ENCODE peak calls at places on chromosomes 6 and 20, in ten cellular contexts. One of them, this sample, is unnamed.

GRCh38 chr20:25248501-25249172 is 752 bp downstream of the PYGB start:
- DNase-seq in testis: peak; percentile 50
- DNase-seq in heart left ventricle: peak; percentile 59
- DNase-seq in vagina: no peak
- DNase-seq in HCT116: no peak
- DNase-seq in AG04450: no peak
- DNase-seq in PC-9: no peak
- DNase-seq in Peyer's patch: peak; percentile 53
- DNase-seq in brain microvascular endothelial cell: no peak
- DNase-seq in suprapubic skin: no peak
- DNase-seq in this sample: no peak

GRCh38 chr20:805713-806112 is 27.8 kb upstream of the FAM110A start:
- DNase-seq in testis: no peak
- DNase-seq in heart left ventricle: no peak
- DNase-seq in vagina: no peak
- DNase-seq in HCT116: peak; percentile 48
- DNase-seq in AG04450: no peak
- DNase-seq in PC-9: no peak
- DNase-seq in Peyer's patch: no peak
- DNase-seq in brain microvascular endothelial cell: no peak
- DNase-seq in suprapubic skin: no peak
- DNase-seq in this sample: no peak

GRCh38 chr6:151647871-151648639 is 154.2 kb downstream of the CCDC170 start:
- DNase-seq in testis: peak; percentile 26
- DNase-seq in heart left ventricle: no peak
- DNase-seq in vagina: no peak
- DNase-seq in HCT116: peak; percentile 50
- DNase-seq in AG04450: no peak
- DNase-seq in PC-9: no peak
- DNase-seq in Peyer's patch: no peak
- DNase-seq in brain microvascular endothelial cell: peak; percentile 12
- DNase-seq in suprapubic skin: no peak
- DNase-seq in this sample: no peak

GRCh38 chr6:82589509-82590206 is 226.0 kb downstream of the TPBG start:
- DNase-seq in testis: no peak
- DNase-seq in heart left ventricle: no peak
- DNase-seq in vagina: no peak
- DNase-seq in HCT116: peak; percentile 70
- DNase-seq in AG04450: peak; percentile 4
- DNase-seq in PC-9: peak; percentile 62
- DNase-seq in Peyer's patch: no peak
- DNase-seq in brain microvascular endothelial cell: peak; percentile 79
- DNase-seq in suprapubic skin: no peak
- DNase-seq in this sample: no peak

GRCh38 chr6:64252256-64252655 is 616.7 kb downstream of the PHF3 start:
- DNase-seq in testis: no peak
- DNase-seq in heart left ventricle: no peak
- DNase-seq in vagina: no peak
- DNase-seq in HCT116: no peak
- DNase-seq in AG04450: no peak
- DNase-seq in PC-9: no peak
- DNase-seq in Peyer's patch: no peak
- DNase-seq in brain microvascular endothelial cell: no peak
- DNase-seq in suprapubic skin: no peak
- DNase-seq in this sample: no peak

GRCh38 chr20:35791823-35792222 is 20.0 kb downstream of the PHF20 start:
- DNase-seq in testis: no peak
- DNase-seq in heart left ventricle: no peak
- DNase-seq in vagina: no peak
- DNase-seq in HCT116: no peak
- DNase-seq in AG04450: peak; percentile 65
- DNase-seq in PC-9: peak; percentile 81
- DNase-seq in Peyer's patch: no peak
- DNase-seq in brain microvascular endothelial cell: no peak
- DNase-seq in suprapubic skin: no peak
- DNase-seq in this sample: no peak

GRCh38 chr6:99495466-99495865 is 19.8 kb downstream of the USP45 start:
- DNase-seq in testis: no peak
- DNase-seq in heart left ventricle: no peak
- DNase-seq in vagina: no peak
- DNase-seq in HCT116: no peak
- DNase-seq in AG04450: no peak
- DNase-seq in PC-9: no peak
- DNase-seq in Peyer's patch: no peak
- DNase-seq in brain microvascular endothelial cell: no peak
- DNase-seq in suprapubic skin: no peak
- DNase-seq in this sample: no peak

GRCh38 chr20:36157610-36158009 is 3.1 kb downstream of the EPB41L1 start:
- DNase-seq in testis: no peak
- DNase-seq in heart left ventricle: no peak
- DNase-seq in vagina: no peak
- DNase-seq in HCT116: no peak
- DNase-seq in AG04450: no peak
- DNase-seq in PC-9: no peak
- DNase-seq in Peyer's patch: no peak
- DNase-seq in brain microvascular endothelial cell: no peak
- DNase-seq in suprapubic skin: no peak
- DNase-seq in this sample: no peak

GRCh38 chr6:168865-169455 is 123.3 kb upstream of the DUSP22 start:
- DNase-seq in testis: no peak
- DNase-seq in heart left ventricle: no peak
- DNase-seq in vagina: no peak
- DNase-seq in HCT116: peak; percentile 38
- DNase-seq in AG04450: no peak
- DNase-seq in PC-9: no peak
- DNase-seq in Peyer's patch: no peak
- DNase-seq in brain microvascular endothelial cell: no peak
- DNase-seq in suprapubic skin: no peak
- DNase-seq in this sample: no peak

GRCh38 chr6:136864676-136865075 is 42.3 kb downstream of the PEX7 start:
- DNase-seq in testis: no peak
- DNase-seq in heart left ventricle: no peak
- DNase-seq in vagina: no peak
- DNase-seq in HCT116: no peak
- DNase-seq in AG04450: no peak
- DNase-seq in PC-9: no peak
- DNase-seq in Peyer's patch: no peak
- DNase-seq in brain microvascular endothelial cell: no peak
- DNase-seq in suprapubic skin: no peak
- DNase-seq in this sample: no peak

GRCh38 chr6:150652848-150653613 is 53.3 kb downstream of the PLEKHG1 start:
- DNase-seq in testis: no peak
- DNase-seq in heart left ventricle: no peak
- DNase-seq in vagina: no peak
- DNase-seq in HCT116: no peak
- DNase-seq in AG04450: no peak
- DNase-seq in PC-9: no peak
- DNase-seq in Peyer's patch: no peak
- DNase-seq in brain microvascular endothelial cell: no peak
- DNase-seq in suprapubic skin: no peak
- DNase-seq in this sample: no peak

GRCh38 chr20:19889011-19889953 is 127.9 kb upstream of the NAA20 start:
- DNase-seq in testis: peak; percentile 38
- DNase-seq in heart left ventricle: peak; percentile 71
- DNase-seq in vagina: no peak
- DNase-seq in HCT116: no peak
- DNase-seq in AG04450: peak; percentile 29
- DNase-seq in PC-9: no peak
- DNase-seq in Peyer's patch: peak; percentile 62
- DNase-seq in brain microvascular endothelial cell: peak; percentile 63
- DNase-seq in suprapubic skin: no peak
- DNase-seq in this sample: no peak

GRCh38 chr20:51312480-51312783 is 230.1 kb downstream of the NFATC2 start:
- DNase-seq in testis: no peak
- DNase-seq in heart left ventricle: no peak
- DNase-seq in vagina: no peak
- DNase-seq in HCT116: no peak
- DNase-seq in AG04450: no peak
- DNase-seq in PC-9: no peak
- DNase-seq in Peyer's patch: no peak
- DNase-seq in brain microvascular endothelial cell: no peak
- DNase-seq in suprapubic skin: no peak
- DNase-seq in this sample: no peak

GRCh38 chr6:53302678-53303360 is 45.9 kb downstream of the ELOVL5 start:
- DNase-seq in testis: no peak
- DNase-seq in heart left ventricle: no peak
- DNase-seq in vagina: no peak
- DNase-seq in HCT116: no peak
- DNase-seq in AG04450: no peak
- DNase-seq in PC-9: peak; percentile 92
- DNase-seq in Peyer's patch: no peak
- DNase-seq in brain microvascular endothelial cell: peak; percentile 38
- DNase-seq in suprapubic skin: no peak
- DNase-seq in this sample: no peak

DNA sequence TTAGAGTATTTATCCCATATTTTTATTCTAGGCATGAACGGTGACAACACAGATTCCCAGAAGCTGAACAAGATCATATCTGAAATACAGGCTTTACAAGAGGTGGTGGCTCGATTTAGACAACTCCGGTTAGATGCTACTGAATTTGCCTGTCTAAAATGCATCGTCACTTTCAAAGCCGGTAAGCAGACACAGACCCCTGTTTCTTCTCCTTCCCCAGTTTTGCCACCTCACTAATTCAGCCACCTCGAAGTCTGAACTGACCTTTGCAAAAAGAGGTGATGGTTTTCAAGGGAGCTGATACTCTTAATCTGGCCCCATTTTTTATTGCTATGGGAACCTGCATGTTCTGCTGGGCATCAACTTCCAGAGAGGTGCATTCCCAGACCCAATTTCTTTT is 15.0 kb downstream of the NR2E1 start:
- DNase-seq in testis: no peak
- DNase-seq in heart left ventricle: no peak
- DNase-seq in vagina: peak; percentile 52
- DNase-seq in HCT116: no peak
- DNase-seq in AG04450: no peak
- DNase-seq in PC-9: no peak
- DNase-seq in Peyer's patch: no peak
- DNase-seq in brain microvascular endothelial cell: no peak
- DNase-seq in suprapubic skin: no peak
- DNase-seq in this sample: no peak
- H3K27me3 ChIP-seq in testis: no peaks in the 10 kb centered on the region
- H3K27me3 ChIP-seq in heart left ventricle: peaks cover 58% of the 10 kb centered on the region
- H3K27me3 ChIP-seq in vagina: peaks cover 6% of the 10 kb centered on the region
- H3K27me3 ChIP-seq in HCT116: no peaks in the 10 kb centered on the region
- H3K27me3 ChIP-seq in AG04450: peaks cover 40% of the 10 kb centered on the region
- H3K27me3 ChIP-seq in PC-9: no peaks in the 10 kb centered on the region
- H3K27me3 ChIP-seq in Peyer's patch: peaks cover 11% of the 10 kb centered on the region
- H3K27me3 ChIP-seq in brain microvascular endothelial cell: peaks cover 50% of the 10 kb centered on the region
- H3K27me3 ChIP-seq in suprapubic skin: peaks cover 58% of the 10 kb centered on the region
- H3K27me3 ChIP-seq in this sample: peaks cover 4% of the 10 kb centered on the region

DNA sequence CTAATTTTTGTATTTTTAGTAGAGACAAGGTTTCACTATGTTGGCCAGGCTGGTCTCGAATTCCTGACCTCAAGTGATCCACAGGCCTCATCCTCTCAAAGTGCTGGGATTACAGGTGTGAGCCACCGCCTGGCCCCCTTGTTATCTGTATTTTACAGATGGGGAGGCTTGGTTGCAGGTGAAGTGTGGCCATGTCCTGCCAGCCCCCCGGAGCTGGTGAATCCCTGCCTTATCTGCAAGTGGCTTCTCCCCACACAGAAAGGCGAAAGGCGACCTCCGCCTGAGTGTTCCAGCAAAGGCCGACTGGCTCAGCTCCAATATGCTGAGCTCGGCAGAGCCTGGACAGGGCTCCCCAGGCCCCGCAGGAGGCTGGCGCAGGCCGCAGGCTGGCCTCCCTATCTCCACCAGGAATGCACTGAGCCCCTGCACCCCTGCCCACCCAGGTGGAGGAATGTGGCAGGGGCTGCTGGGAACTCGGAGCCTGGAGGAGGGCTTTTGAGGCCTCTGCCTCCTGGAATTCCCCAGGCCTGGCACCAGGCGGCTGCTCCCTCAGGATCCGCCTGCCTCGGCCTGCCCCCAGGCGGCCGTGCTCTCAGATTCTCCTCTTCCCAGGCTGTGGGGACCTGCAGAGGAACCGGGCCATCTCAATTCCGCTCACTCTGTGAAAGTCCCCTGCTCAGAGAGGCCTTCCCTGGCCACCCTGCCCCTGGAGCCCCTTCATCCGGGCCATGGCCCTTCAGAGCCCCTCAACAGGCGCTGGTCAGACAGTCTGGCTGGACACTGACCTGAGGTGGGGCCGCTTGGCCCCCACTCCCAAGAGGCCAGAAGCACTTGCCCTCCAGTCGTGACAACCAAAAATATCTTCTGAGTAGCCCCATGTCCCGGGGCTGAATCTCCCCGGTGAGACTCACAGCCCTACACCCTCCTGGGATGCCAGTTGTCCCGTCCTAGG is 9.3 kb upstream of the LAMA5 start:
- DNase-seq in testis: peak; percentile 79
- DNase-seq in heart left ventricle: peak; percentile 61
- DNase-seq in vagina: no peak
- DNase-seq in HCT116: no peak
- DNase-seq in AG04450: no peak
- DNase-seq in PC-9: no peak
- DNase-seq in Peyer's patch: no peak
- DNase-seq in brain microvascular endothelial cell: no peak
- DNase-seq in suprapubic skin: no peak
- DNase-seq in this sample: peak; percentile 79
- TF ChIP-seq CTCF in testis: peak; percentile 41
- TF ChIP-seq CTCF in heart left ventricle: peak; percentile 43
- TF ChIP-seq CTCF in vagina: peak; percentile 40
- TF ChIP-seq CTCF in HCT116: no peak
- TF ChIP-seq CTCF in AG04450: peak; percentile 47
- TF ChIP-seq CTCF in PC-9: no peak
- TF ChIP-seq CTCF in Peyer's patch: peak; percentile 40
- TF ChIP-seq CTCF in brain microvascular endothelial cell: peak; percentile 71
- TF ChIP-seq CTCF in suprapubic skin: no peak
- TF ChIP-seq CTCF in this sample: peak; percentile 71

GRCh38 chr20:63082308-63082938 is 75.7 kb upstream of the BHLHE23 start:
- DNase-seq in testis: peak; percentile 71
- DNase-seq in heart left ventricle: no peak
- DNase-seq in vagina: no peak
- DNase-seq in HCT116: no peak
- DNase-seq in AG04450: no peak
- DNase-seq in PC-9: no peak
- DNase-seq in Peyer's patch: no peak
- DNase-seq in brain microvascular endothelial cell: peak; percentile 23
- DNase-seq in suprapubic skin: peak; percentile 38
- DNase-seq in this sample: peak; percentile 25
- H3K27me3 ChIP-seq in testis: no peaks in the 10 kb centered on the region
- H3K27me3 ChIP-seq in heart left ventricle: peaks cover 16% of the 10 kb centered on the region
- H3K27me3 ChIP-seq in vagina: no peaks in the 10 kb centered on the region
- H3K27me3 ChIP-seq in HCT116: no peaks in the 10 kb centered on the region
- H3K27me3 ChIP-seq in AG04450: peaks cover 11% of the 10 kb centered on the region
- H3K27me3 ChIP-seq in PC-9: peaks cover 79% of the 10 kb centered on the region
- H3K27me3 ChIP-seq in Peyer's patch: no peaks in the 10 kb centered on the region
- H3K27me3 ChIP-seq in brain microvascular endothelial cell: peaks cover 6% of the 10 kb centered on the region
- H3K27me3 ChIP-seq in suprapubic skin: peaks cover 67% of the 10 kb centered on the region
- H3K27me3 ChIP-seq in this sample: no peaks in the 10 kb centered on the region

DNA sequence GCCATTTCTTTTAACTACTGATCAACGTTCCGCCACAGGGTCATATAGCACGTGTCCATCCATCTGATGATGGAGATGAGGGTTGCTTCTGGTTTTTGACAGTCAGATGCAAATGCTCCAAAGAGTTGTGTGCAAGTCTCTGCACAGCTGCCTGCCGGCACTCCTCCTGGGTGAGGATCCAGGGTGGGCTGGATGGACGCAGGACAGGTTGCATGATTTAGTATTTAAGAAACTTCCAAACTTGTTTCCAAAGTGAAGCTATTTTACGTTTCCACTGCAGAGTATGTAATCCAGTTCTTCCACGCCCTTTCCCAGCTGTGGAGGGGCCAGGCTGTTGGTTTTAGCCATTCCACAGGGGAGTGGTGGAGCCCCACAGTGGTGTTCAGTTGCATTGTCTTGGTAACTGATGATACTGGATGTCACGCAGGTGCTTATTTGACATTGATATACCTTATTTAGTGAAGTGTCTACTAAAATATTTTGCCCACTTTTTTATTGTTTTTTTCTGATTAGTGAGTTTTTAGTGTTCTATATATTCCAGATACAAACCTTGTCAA is 157.2 kb downstream of the THBS2 start:
- DNase-seq in testis: no peak
- DNase-seq in heart left ventricle: no peak
- DNase-seq in vagina: peak; percentile 56
- DNase-seq in HCT116: no peak
- DNase-seq in AG04450: no peak
- DNase-seq in PC-9: no peak
- DNase-seq in Peyer's patch: no peak
- DNase-seq in brain microvascular endothelial cell: no peak
- DNase-seq in suprapubic skin: no peak
- DNase-seq in this sample: no peak
- TF ChIP-seq CTCF in testis: no peak
- TF ChIP-seq CTCF in heart left ventricle: no peak
- TF ChIP-seq CTCF in vagina: no peak
- TF ChIP-seq CTCF in HCT116: peak; percentile 27
- TF ChIP-seq CTCF in AG04450: peak; percentile 4
- TF ChIP-seq CTCF in PC-9: no peak
- TF ChIP-seq CTCF in Peyer's patch: no peak
- TF ChIP-seq CTCF in brain microvascular endothelial cell: peak; percentile 32
- TF ChIP-seq CTCF in suprapubic skin: no peak
- TF ChIP-seq CTCF in this sample: no peak